ENCODE peak calls at places on chromosomes 7 and 10, in seven cellular contexts. H is psoas muscle, G is lower lobe of right lung, B is body of pancreas, T is gastrocnemius medialis, X is Panc1, U is GM23338. N is an unnamed sample.

GRCh38 chr7:22849158-22849557 is 26.5 kb upstream of the TOMM7 start:
- DNase-seq in X (no peak), G (no peak), H (no peak), U (no peak), B (no peak), T (peak), N (no peak)

GRCh38 chr10:113126506-113127192 is 176.6 kb downstream of the TCF7L2 start:
- DNase-seq in U (peak), B (peak), G (peak), T (peak), X (peak), H (peak), N (no peak)

GRCh38 chr10:672992-673391 is 16.5 kb downstream of the DIP2C start:
- DNase-seq in B (no peak), G (no peak), T (no peak), X (no peak), H (no peak), U (no peak), N (no peak)

GRCh38 chr10:94292448-94293118 is 70.2 kb downstream of the NOC3L start:
- DNase-seq in X (no peak), U (no peak), T (peak), B (peak), G (no peak), H (peak), N (no peak)

GRCh38 chr7:13724631-13725566 is 264.6 kb downstream of the ETV1 start:
- DNase-seq in B (no peak), U (no peak), H (no peak), X (no peak), G (no peak), T (no peak), N (no peak)

GRCh38 chr7:156614434-156615264 is 25.9 kb upstream of the RNF32 start:
- DNase-seq in H (no peak), X (no peak), B (peak), G (no peak), T (no peak), U (no peak), N (no peak)

GRCh38 chr10:114603943-114604342 is 54.1 kb downstream of the ABLIM1 start:
- DNase-seq in X (no peak), H (no peak), B (no peak), T (no peak), U (no peak), G (no peak), N (no peak)

GRCh38 chr10:129393812-129394211 is 73.2 kb upstream of the MGMT start:
- DNase-seq in U (no peak), G (no peak), B (no peak), X (no peak), T (no peak), H (no peak), N (no peak)

GRCh38 chr7:117322741-117323584 is at the start of gene WNT2:
- DNase-seq in T (no peak), B (no peak), X (no peak), H (no peak), G (no peak), U (peak), N (no peak)

GRCh38 chr10:122010405-122011050 is 21.6 kb downstream of the TACC2 start:
- DNase-seq in G (no peak), T (peak), U (no peak), X (no peak), B (no peak), H (peak), N (no peak)

GRCh38 chr7:155741061-155741460 is 71.2 kb downstream of the SHH start:
- DNase-seq in H (no peak), U (peak), G (no peak), X (no peak), T (no peak), B (no peak), N (no peak)

GRCh38 chr7:46871516-46871915 is 710.4 kb downstream of the TNS3 start:
- DNase-seq in U (no peak), B (no peak), H (no peak), T (no peak), X (no peak), G (no peak), N (no peak)

GRCh38 chr10:34539533-34540315 is 275.4 kb downstream of the PARD3 start:
- DNase-seq in B (peak), T (no peak), X (no peak), G (no peak), U (no peak), H (no peak), N (no peak)

GRCh38 chr7:114718861-114719260 is 203.0 kb upstream of the MDFIC start:
- DNase-seq in X (no peak), U (no peak), B (no peak), H (no peak), T (no peak), G (no peak), N (peak)

GRCh38 chr7:31336202-31337035 is 4.1 kb downstream of the NEUROD6 start:
- DNase-seq in B (no peak), G (no peak), H (no peak), T (no peak), X (no peak), U (peak), N (no peak)

GRCh38 chr10:100664509-100664908 is 80.9 kb upstream of the PAX2 start:
- DNase-seq in T (no peak), G (no peak), H (no peak), B (no peak), X (no peak), U (no peak), N (no peak)

GRCh38 chr7:131843862-131844261 is 287.4 kb upstream of the PODXL start:
- DNase-seq in B (no peak), X (no peak), T (no peak), G (no peak), U (no peak), H (no peak), N (no peak)

GRCh38 chr7:80517177-80517804 is 5.4 kb upstream of the GNAT3 start:
- DNase-seq in U (no peak), G (no peak), X (no peak), H (no peak), T (no peak), B (no peak), N (no peak)

GRCh38 chr7:102472126-102473041 is 6.3 kb downstream of the POLR2J start:
- DNase-seq in X (no peak), B (peak), T (peak), U (no peak), G (no peak), H (peak), N (no peak)

GRCh38 chr10:64385355-64385754 is 864.2 kb downstream of the REEP3 start:
- DNase-seq in X (no peak), B (no peak), H (no peak), U (peak), T (no peak), G (no peak), N (no peak)

GRCh38 chr7:81299272-81299671 is 380.4 kb upstream of the SEMA3C start:
- DNase-seq in H (no peak), G (no peak), T (no peak), U (no peak), B (peak), X (peak), N (no peak)

GRCh38 chr10:99908512-99908911 is 101.2 kb downstream of the DNMBP start:
- DNase-seq in X (no peak), B (no peak), U (no peak), G (no peak), H (no peak), T (no peak), N (peak)

GRCh38 chr7:155166108-155166507 is 96.0 kb downstream of the HTR5A start:
- DNase-seq in X (no peak), B (no peak), H (no peak), U (no peak), G (no peak), T (no peak), N (no peak)

GRCh38 chr7:102125127-102125561 is 161.5 kb upstream of the SH2B2 start:
- DNase-seq in T (peak), H (peak), X (peak), B (no peak), U (peak), G (peak), N (peak)

GRCh38 chr10:1572519-1573333 is 164.6 kb downstream of the ADARB2 start:
- DNase-seq in B (no peak), G (no peak), U (no peak), H (no peak), T (no peak), X (no peak), N (no peak)

GRCh38 chr10:114767101-114767588 is 54.4 kb upstream of the FHIP2A start:
- DNase-seq in B (no peak), U (no peak), G (no peak), H (no peak), T (no peak), X (no peak), N (no peak)

GRCh38 chr10:88361494-88361893 is 221.6 kb downstream of the RNLS start:
- DNase-seq in U (no peak), G (no peak), X (no peak), B (no peak), H (no peak), T (no peak), N (no peak)

GRCh38 chr10:110398419-110399162 is 93.9 kb upstream of the SMNDC1 start:
- DNase-seq in T (no peak), B (peak), X (peak), H (no peak), U (peak), G (peak), N (no peak)

GRCh38 chr10:75110006-75110632 is 1.3 kb upstream of the SAMD8 start:
- DNase-seq in X (no peak), T (peak), G (no peak), H (no peak), B (no peak), U (no peak), N (no peak)

GRCh38 chr7:42091461-42092229 is 145.4 kb downstream of the GLI3 start:
- DNase-seq in X (no peak), G (no peak), H (no peak), T (no peak), B (no peak), U (peak), N (no peak)

GRCh38 chr10:76085773-76086570 is 654.5 kb downstream of the LRMDA start:
- DNase-seq in G (no peak), H (no peak), T (no peak), B (no peak), X (no peak), U (no peak), N (no peak)

GRCh38 chr7:75629042-75629441 is 109.7 kb downstream of the HIP1 start:
- DNase-seq in U (no peak), H (no peak), X (no peak), B (no peak), T (no peak), G (no peak), N (no peak)

GRCh38 chr10:3829193-3830050 is 44.4 kb upstream of the KLF6 start:
- DNase-seq in X (no peak), B (no peak), U (peak), T (no peak), G (no peak), H (no peak), N (no peak)

GRCh38 chr7:91267558-91267955 is 3.3 kb downstream of the FZD1 start:
- DNase-seq in H (no peak), G (no peak), B (no peak), U (no peak), X (no peak), T (no peak), N (no peak)

GRCh38 chr7:77426052-77426404 is 9.9 kb upstream of the GSAP start:
- DNase-seq in T (no peak), B (no peak), G (no peak), U (no peak), H (no peak), X (no peak), N (no peak)

GRCh38 chr7:77428777-77429231 is 12.7 kb upstream of the GSAP start:
- DNase-seq in H (no peak), B (peak), G (peak), U (peak), X (no peak), T (no peak), N (no peak)

GRCh38 chr7:77426521-77427051 is 10.4 kb upstream of the GSAP start:
- DNase-seq in G (no peak), X (no peak), U (peak), H (no peak), T (no peak), B (no peak), N (no peak)

GRCh38 chr7:77425151-77426051 is 9.3 kb upstream of the GSAP start:
- DNase-seq in G (no peak), T (no peak), B (no peak), U (peak), H (no peak), X (no peak), N (no peak)

GRCh38 chr7:77427996-77428603 is 12.0 kb upstream of the GSAP start:
- DNase-seq in H (no peak), G (no peak), X (no peak), T (no peak), B (peak), U (peak), N (no peak)
- H3K4me3 ChIP-seq in H (no peak), G (no peak), X (no peak), T (no peak), B (no peak), U (no peak), N (no peak)

GRCh38 chr7:1176891-1177373 is 16.9 kb upstream of the ZFAND2A start:
- DNase-seq in G (peak), X (no peak), H (peak), T (peak), U (peak), B (peak), N (no peak)
- TF ChIP-seq CTCF in G (peak), X (peak), H (peak), T (peak), U (peak), B (peak), N (peak)

GRCh38 chr7:51679358-51679757 is 362.7 kb upstream of the COBL start:
- DNase-seq in G (no peak), B (no peak), U (no peak), H (no peak), T (no peak), X (no peak), N (no peak)
- H3K4me3 ChIP-seq in G (no peak), B (no peak), U (no peak), H (no peak), T (no peak), X (no peak), N (no peak)

GRCh38 chr10:30832727-30833624 is 198.7 kb downstream of the ZNF438 start:
- DNase-seq in X (no peak), H (no peak), G (no peak), B (no peak), T (no peak), U (no peak), N (no peak)

GRCh38 chr10:30831876-30832726 is 199.6 kb downstream of the ZNF438 start:
- DNase-seq in X (no peak), U (no peak), H (no peak), B (no peak), G (no peak), T (no peak), N (no peak)

GRCh38 chr10:30834636-30835035 is 197.0 kb downstream of the ZNF438 start:
- DNase-seq in B (no peak), H (no peak), X (no peak), G (no peak), T (no peak), U (no peak), N (no peak)

GRCh38 chr10:30834143-30834542 is 197.5 kb downstream of the ZNF438 start:
- DNase-seq in U (no peak), X (no peak), G (no peak), T (no peak), H (no peak), B (no peak), N (no peak)

GRCh38 chr10:30833625-30833970 is 198.1 kb downstream of the ZNF438 start:
- DNase-seq in H (no peak), X (no peak), B (no peak), U (peak), T (no peak), G (no peak), N (no peak)
- TF ChIP-seq CTCF in H (no peak), X (no peak), B (no peak), U (no peak), T (no peak), G (no peak), N (no peak)

DNA sequence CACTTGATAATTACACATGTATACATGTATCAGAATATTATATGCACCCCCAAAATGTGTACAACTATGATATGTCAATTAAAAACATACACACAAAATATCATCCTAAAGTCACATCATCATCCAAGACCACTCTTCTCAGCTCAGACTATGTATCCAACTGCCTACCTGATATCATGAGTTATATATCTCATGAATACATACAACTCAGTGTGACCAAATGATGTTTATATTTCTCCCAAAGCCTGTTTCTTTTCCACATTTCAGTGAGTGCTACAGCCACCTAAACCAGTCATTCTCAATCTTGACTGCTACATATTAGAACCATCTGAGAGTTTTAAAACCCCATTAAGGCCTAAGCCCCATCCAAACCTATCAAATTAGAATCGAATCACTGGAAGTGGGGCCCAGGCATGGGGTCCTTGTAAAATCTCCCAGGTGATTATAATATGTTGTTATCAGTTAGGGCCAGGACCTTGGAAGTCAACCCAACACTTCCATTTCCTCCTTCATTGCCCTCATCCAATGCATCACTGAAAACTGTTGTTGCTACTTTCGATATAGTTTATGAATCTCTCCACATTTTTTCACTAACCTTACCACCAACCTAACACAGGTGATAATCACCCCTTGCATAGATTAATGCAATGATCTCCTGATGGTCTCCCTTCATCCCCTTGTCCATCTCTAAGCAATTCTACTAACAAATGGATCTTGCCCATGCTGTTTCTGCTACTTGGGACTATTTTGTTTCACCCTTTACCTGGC is 53.8 kb upstream of the ITGB8 start:
- DNase-seq in X (no peak), B (no peak), H (no peak), U (no peak), G (no peak), T (no peak), N (no peak)
- H3K4me3 ChIP-seq in X (no peak), B (no peak), H (no peak), U (no peak), G (no peak), T (no peak), N (no peak)

DNA sequence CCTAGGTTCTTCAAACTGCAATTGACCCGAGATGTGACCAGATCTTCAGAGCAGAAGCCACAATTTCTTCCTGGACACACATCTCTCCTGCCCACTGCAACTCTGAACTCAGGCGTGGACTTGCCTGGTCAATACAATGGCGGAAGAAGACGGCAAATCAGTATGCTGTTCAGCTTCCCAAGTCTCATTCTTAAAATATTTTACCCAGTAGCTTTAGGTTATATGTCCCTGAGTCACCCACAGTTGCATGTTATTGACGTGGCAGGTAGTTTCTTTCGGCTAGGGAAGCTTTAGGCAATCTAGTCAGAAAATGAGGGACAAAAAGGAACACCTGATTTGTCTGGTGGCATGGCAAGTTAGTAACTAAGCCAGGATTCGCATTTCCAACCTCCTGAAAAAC is 22.5 kb downstream of the CEP41 start:
- DNase-seq in X (no peak), T (no peak), G (no peak), B (no peak), U (no peak), H (no peak), N (no peak)
- TF ChIP-seq CTCF in X (no peak), T (no peak), G (no peak), B (no peak), U (no peak), H (no peak), N (no peak)

GRCh38 chr10:117553171-117553814 is 10.7 kb downstream of the EMX2 start:
- DNase-seq in H (peak), U (peak), G (no peak), T (no peak), B (no peak), X (no peak), N (no peak)
- H3K4me3 ChIP-seq in H (peak), U (peak), G (no peak), T (peak), B (no peak), X (no peak), N (no peak)

GRCh38 chr7:99525713-99526440 is 21.4 kb downstream of the ZKSCAN5 start:
- DNase-seq in G (no peak), B (no peak), U (peak), T (no peak), X (no peak), H (no peak), N (no peak)
- TF ChIP-seq CTCF in G (no peak), B (no peak), U (peak), T (no peak), X (no peak), H (no peak), N (no peak)

N was measured in GM12864.